ENCODE peak calls at places on chromosomes 3 and 15, in eight cellular contexts. L is uterus, B is testis, V is IMR-90, Z is HCT116, F is heart left ventricle, J is adrenal gland, O is breast epithelium. S is an unnamed sample.

GRCh38 chr3:96430019-96430541 is 384.3 kb upstream of the EPHA6 start:
- DNase-seq in F (no peak), B (no peak), Z (no peak), O (no peak), V (no peak), J (no peak), L (no peak), S (no peak)

GRCh38 chr3:49351521-49352011 is 6.6 kb downstream of the GPX1 start:
- DNase-seq in V (peak; percentile 94), J (no peak), O (no peak), F (no peak), Z (no peak), B (no peak), L (no peak), S (no peak)

GRCh38 chr15:65323071-65323511 is 18.6 kb downstream of the RNU5B-1 start:
- DNase-seq in F (no peak), B (peak; percentile 85), J (peak; percentile 52), O (no peak), L (no peak), Z (no peak), V (peak; percentile 24), S (peak; percentile 56)

GRCh38 chr3:183328164-183328563 is 75.1 kb downstream of the B3GNT5 start:
- DNase-seq in J (no peak), O (no peak), V (no peak), Z (no peak), L (no peak), B (no peak), F (no peak), S (no peak)

GRCh38 chr3:186772886-186773417 is 10.4 kb upstream of the EIF4A2 start:
- DNase-seq in B (peak; percentile 79), Z (no peak), V (no peak), O (peak; percentile 47), F (peak; percentile 89), L (peak; percentile 32), J (peak; percentile 56), S (peak; percentile 85)

GRCh38 chr15:73992594-73992898 is 451 bp upstream of the STOML1 start:
- DNase-seq in F (no peak), Z (no peak), B (no peak), L (no peak), O (no peak), V (no peak), J (no peak), S (no peak)

GRCh38 chr15:31366169-31366734 is 39.6 kb downstream of the KLF13 start:
- DNase-seq in B (peak; percentile 51), J (no peak), Z (no peak), L (peak; percentile 62), F (peak; percentile 73), V (no peak), O (peak; percentile 56), S (no peak)

GRCh38 chr3:61789861-61790260 is 228.5 kb downstream of the PTPRG start:
- DNase-seq in L (no peak), J (no peak), B (no peak), O (no peak), V (no peak), F (no peak), Z (no peak), S (no peak)

GRCh38 chr3:143166376-143166775 is 46.8 kb downstream of the CHST2 start:
- DNase-seq in O (no peak), Z (no peak), L (no peak), J (no peak), F (no peak), B (no peak), V (no peak), S (no peak)

GRCh38 chr3:67017211-67017610 is 19.1 kb downstream of the KBTBD8 start:
- DNase-seq in L (no peak), B (no peak), F (no peak), Z (no peak), J (no peak), O (no peak), V (peak; percentile 42), S (no peak)

GRCh38 chr3:72261566-72262564 is 476.9 kb upstream of the PROK2 start:
- DNase-seq in O (no peak), J (no peak), V (no peak), Z (no peak), L (no peak), B (no peak), F (no peak), S (no peak)

DNA sequence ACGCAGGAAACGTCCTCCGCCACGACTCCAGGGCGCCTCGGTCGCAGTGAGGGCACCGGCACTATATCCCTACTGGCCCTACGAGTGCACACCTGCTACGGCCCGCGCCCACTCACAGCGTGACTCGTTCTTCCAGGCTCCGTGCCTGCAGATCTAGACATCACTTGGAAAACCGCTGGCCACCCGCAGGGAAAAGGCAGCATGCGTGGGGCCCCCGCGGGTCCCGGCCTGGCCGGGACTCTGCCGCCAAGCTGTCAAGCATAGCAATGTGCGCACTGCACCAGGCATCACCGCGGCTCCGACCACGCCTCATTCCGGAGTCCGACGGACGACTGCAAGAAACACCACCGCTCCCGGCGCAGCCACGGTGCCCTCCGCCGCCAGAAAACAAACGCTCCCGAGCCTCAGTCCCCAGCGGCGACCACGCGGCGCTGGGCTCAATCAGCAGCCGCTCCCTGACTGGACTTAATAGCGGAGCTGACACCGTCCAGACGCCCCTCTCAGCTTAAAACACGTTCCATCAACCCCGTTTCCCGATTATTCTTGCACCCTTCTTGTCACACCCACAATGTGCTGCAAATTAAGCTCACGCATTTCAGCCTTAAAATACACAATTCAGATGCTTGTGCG is 984 bp downstream of the CYFIP1 start:
- DNase-seq in B (peak; percentile 82), F (peak; percentile 85), O (no peak), Z (no peak), L (no peak), J (peak; percentile 48), V (peak; percentile 42), S (peak; percentile 68)
- TF ChIP-seq CTCF in B (no peak), F (no peak), O (no peak), Z (no peak), L (no peak), J (no peak), V (no peak), S (no peak)

GRCh38 chr3:8963137-8963853 is at the start of gene RAD18:
- DNase-seq in V (peak; percentile 89), J (peak; percentile 93), B (peak; percentile 93), Z (peak; percentile 85), F (peak; percentile 96), O (peak; percentile 88), L (peak; percentile 89), S (peak; percentile 90)
- TF ChIP-seq POLR2A in V (peak; percentile 57), J (no peak), B (no peak), Z (peak; percentile 73), F (no peak), O (no peak), L (peak; percentile 41), S (no peak)

GRCh38 chr15:94066046-94066445 is 165.3 kb upstream of the MCTP2 start:
- DNase-seq in F (no peak), O (no peak), B (no peak), V (no peak), J (no peak), L (no peak), Z (no peak), S (no peak)

GRCh38 chr15:94075349-94075748 is 156.0 kb upstream of the MCTP2 start:
- DNase-seq in V (peak; percentile 4), L (peak; percentile 95), F (peak; percentile 63), Z (no peak), J (no peak), O (peak; percentile 19), B (peak; percentile 75), S (no peak)

GRCh38 chr15:94069834-94070233 is 161.5 kb upstream of the MCTP2 start:
- DNase-seq in J (no peak), B (no peak), O (no peak), Z (no peak), V (no peak), F (no peak), L (no peak), S (no peak)

GRCh38 chr15:94066811-94067210 is 164.6 kb upstream of the MCTP2 start:
- DNase-seq in L (no peak), V (no peak), B (no peak), F (no peak), J (no peak), O (no peak), Z (no peak), S (no peak)

DNA sequence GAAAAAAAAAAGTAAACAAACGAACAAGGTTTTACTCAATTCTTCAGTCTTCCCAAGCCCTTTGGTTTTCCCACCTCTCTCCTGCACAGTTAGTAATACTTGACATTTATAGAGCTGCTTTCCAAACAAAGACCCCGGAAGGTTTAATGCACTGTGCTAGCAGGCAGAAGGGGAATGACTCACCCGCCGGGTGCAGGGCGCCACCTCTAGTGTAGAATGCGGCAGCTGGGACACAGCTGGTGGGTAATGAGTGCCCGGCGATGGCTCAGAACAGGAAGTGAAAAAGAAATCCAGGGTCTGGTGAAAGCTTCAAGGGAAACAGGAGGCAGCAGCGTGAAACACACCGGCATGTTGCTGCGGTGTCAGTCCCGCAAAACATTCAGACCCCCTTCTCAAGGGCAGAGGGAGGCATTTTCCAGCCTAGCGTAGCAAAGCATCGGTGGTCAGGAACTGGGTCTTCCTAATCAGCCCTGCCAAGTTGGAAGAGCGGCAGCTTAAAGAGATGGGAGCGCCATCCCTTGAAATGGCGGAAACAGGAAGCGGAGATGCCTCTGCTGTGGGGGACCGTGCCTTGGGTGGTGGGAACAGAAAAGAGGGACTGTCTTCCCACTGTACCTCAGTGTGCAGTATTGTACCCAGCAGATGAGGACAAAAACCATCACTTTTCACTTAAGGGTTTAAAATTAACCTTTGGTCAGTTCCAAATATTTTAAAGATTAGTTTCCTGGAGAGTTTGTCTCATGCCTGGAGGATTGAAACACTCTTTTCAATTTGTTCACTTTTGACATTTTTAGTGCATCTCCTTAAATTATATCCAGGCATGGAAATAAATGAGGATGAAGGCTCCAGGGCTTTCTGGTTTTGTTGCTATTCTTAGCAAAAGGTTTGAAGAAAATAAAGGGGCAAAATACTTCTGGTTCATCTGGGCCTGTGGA is 160.8 kb upstream of the MCTP2 start:
- DNase-seq in J (no peak), Z (no peak), F (no peak), B (peak; percentile 19), L (peak; percentile 51), O (no peak), V (no peak), S (no peak)
- TF ChIP-seq CTCF in J (no peak), Z (no peak), F (no peak), B (no peak), L (no peak), O (no peak), V (no peak), S (no peak)

DNA sequence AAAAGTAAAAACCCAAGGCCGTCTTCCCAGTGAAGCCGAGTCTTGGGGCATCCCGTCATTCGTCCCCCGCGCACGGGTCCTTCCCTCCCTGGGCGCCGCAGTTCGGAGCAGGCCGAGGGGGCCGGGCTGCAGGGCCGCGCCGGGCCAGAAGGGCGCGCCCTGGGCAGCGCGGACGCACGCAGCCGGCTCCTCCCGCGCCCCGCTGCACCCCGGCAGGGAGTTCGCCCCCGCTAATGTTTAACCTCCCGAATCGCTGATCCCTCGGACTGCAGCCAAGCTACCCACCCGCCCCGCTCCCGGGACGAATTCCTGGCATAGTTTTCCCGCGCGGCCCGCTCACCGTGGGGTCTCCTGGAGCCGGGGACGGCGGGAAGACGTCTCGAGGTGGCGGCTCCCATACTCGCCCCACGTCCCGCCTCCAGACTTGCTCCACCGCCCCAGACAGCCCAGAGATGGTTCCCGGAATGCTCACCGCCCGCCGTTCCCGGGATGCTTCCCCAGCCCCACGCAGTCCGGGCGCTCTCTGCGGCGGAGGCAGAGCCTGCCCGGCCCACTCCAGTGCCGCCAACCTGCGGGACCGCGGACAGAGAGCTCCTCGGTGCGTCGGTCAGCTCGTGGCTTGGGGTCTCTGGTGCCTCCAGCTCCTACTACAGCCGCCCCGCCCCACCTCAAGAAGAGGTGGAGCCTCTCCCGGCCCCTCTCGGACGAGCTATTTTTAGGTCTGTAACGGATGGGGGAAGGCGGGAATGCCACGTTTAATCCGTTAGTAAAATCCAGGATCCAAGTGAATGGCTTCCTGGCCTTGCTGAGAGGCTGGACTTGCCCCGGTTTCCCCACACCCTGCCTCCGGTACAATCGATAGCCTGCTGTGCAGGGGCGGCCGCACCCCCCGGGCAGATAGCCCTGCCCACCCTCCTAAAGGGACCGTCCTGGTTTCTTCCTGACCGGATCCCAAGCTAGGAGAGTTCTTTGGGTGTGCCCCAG is at the start of gene DZIP1L:
- DNase-seq in L (peak; percentile 79), J (peak; percentile 52), O (peak; percentile 37), F (peak; percentile 84), Z (peak; percentile 35), V (peak; percentile 70), B (peak; percentile 80), S (peak; percentile 65)
- TF ChIP-seq POLR2A in L (peak; percentile 36), J (no peak), O (no peak), F (no peak), Z (no peak), V (peak; percentile 76), B (no peak), S (peak; percentile 18)